ENCODE peak calls at places on chromosomes 3 and 15, in nine cellular contexts. D is body of pancreas; U is NCI-H1694; B is activated naive CD4-positive, alpha-beta T cell treated with anti-CD3 and anti-CD28 coated beads, Interleukin-2, amount 50 U/mL, for 72 hours; C is A549; Q is hepatic stellate cell; J is DMS79; A is frontal cortex; I is mucosa of descending colon. Z is an unnamed sample.

GRCh38 chr15:76345880-76346665 is 9.5 kb downstream of the ISL2 start:
- DNase-seq in B (no peak), I (peak), J (no peak), A (no peak), Q (no peak), D (peak), C (no peak), U (no peak), Z (no peak)

GRCh38 chr3:64873400-64873799 is 185.6 kb upstream of the ADAMTS9 start:
- DNase-seq in Q (no peak), J (no peak), C (no peak), I (no peak), D (no peak), A (no peak), U (no peak), B (no peak), Z (no peak)

GRCh38 chr15:90219421-90220141 is 14.2 kb downstream of the CIB1 start:
- DNase-seq in B (no peak), J (no peak), U (peak), C (no peak), I (peak), Q (peak), D (peak), A (peak), Z (peak)

GRCh38 chr3:136753112-136753939 is 1.1 kb upstream of the STAG1 start:
- DNase-seq in A (no peak), C (no peak), D (no peak), U (peak), Q (no peak), B (no peak), I (no peak), J (peak), Z (no peak)

GRCh38 chr3:58251653-58252052 is 14.1 kb downstream of the ABHD6 start:
- DNase-seq in A (no peak), D (no peak), C (no peak), I (no peak), Q (no peak), B (no peak), J (peak), U (no peak), Z (no peak)

GRCh38 chr3:173894-174293 is 22.7 kb upstream of the CHL1 start:
- DNase-seq in B (no peak), A (no peak), U (no peak), C (no peak), I (no peak), Q (no peak), D (no peak), J (no peak), Z (no peak)

GRCh38 chr3:174440350-174440716 is 418.8 kb upstream of the NAALADL2 start:
- DNase-seq in I (no peak), D (peak), J (peak), C (no peak), B (no peak), U (peak), Q (no peak), A (no peak), Z (peak)

GRCh38 chr15:28179270-28179669 is 80.2 kb upstream of the OCA2 start:
- DNase-seq in I (no peak), Q (no peak), U (no peak), J (no peak), C (no peak), D (no peak), A (no peak), B (no peak), Z (no peak)

GRCh38 chr3:172411478-172411947 is 36.7 kb downstream of the GHSR start:
- DNase-seq in Q (no peak), I (no peak), D (no peak), A (no peak), J (no peak), C (no peak), B (no peak), U (no peak), Z (no peak)

GRCh38 chr15:51322622-51323296 is 15.6 kb downstream of the CYP19A1 start:
- DNase-seq in A (no peak), D (peak), U (no peak), I (no peak), J (no peak), C (no peak), B (no peak), Q (no peak), Z (no peak)

GRCh38 chr15:92438471-92438870 is 44.8 kb downstream of the ST8SIA2 start:
- DNase-seq in A (no peak), Q (no peak), I (no peak), J (no peak), D (no peak), B (no peak), C (no peak), U (peak), Z (no peak)

GRCh38 chr15:72319985-72320671 is at the start of gene CELF6:
- DNase-seq in Q (peak), B (peak), D (peak), J (peak), C (peak), U (no peak), I (peak), A (peak), Z (peak)

GRCh38 chr3:71103430-71103881 is 480.1 kb downstream of the FOXP1 start:
- DNase-seq in J (no peak), I (peak), U (no peak), B (no peak), D (peak), A (no peak), C (no peak), Q (no peak), Z (peak)

GRCh38 chr3:159620873-159621272 is 367.8 kb upstream of the IL12A start:
- DNase-seq in B (no peak), I (no peak), A (no peak), J (no peak), D (no peak), U (no peak), Q (peak), C (peak), Z (no peak)

GRCh38 chr3:19792388-19792787 is 141.6 kb downstream of the EFHB start:
- DNase-seq in C (no peak), J (no peak), D (no peak), I (no peak), B (no peak), A (no peak), Q (no peak), U (no peak), Z (no peak)

GRCh38 chr3:141237701-141238521 is 6.3 kb downstream of the PXYLP1 start:
- DNase-seq in Q (no peak), B (no peak), C (no peak), U (peak), D (peak), I (no peak), J (peak), A (no peak), Z (no peak)

GRCh38 chr3:87047857-87048256 is 56.9 kb upstream of the VGLL3 start:
- DNase-seq in D (no peak), J (no peak), Q (no peak), U (no peak), A (no peak), B (no peak), C (no peak), I (no peak), Z (no peak)

GRCh38 chr3:127646501-127647046 is 17.6 kb downstream of the PODXL2 start:
- DNase-seq in U (peak), I (no peak), A (no peak), Q (no peak), J (no peak), D (no peak), C (no peak), B (no peak), Z (no peak)

GRCh38 chr15:57962887-57963286 is 102.6 kb downstream of the ALDH1A2 start:
- DNase-seq in U (no peak), J (no peak), A (no peak), B (no peak), C (no peak), Q (no peak), I (no peak), D (no peak), Z (no peak)

GRCh38 chr3:182117583-182117982 is 405.9 kb downstream of the SOX2 start:
- DNase-seq in U (no peak), B (no peak), C (no peak), A (no peak), D (no peak), Q (no peak), J (no peak), I (no peak), Z (no peak)

GRCh38 chr3:66014641-66015040 is 24.1 kb downstream of the MAGI1 start:
- DNase-seq in C (no peak), J (no peak), Q (peak), I (no peak), A (no peak), B (no peak), U (no peak), D (no peak), Z (no peak)

GRCh38 chr3:25045291-25045690 is 382.8 kb upstream of the RARB start:
- DNase-seq in Q (no peak), I (no peak), A (peak), J (no peak), U (no peak), B (no peak), D (no peak), C (no peak), Z (no peak)

GRCh38 chr15:60945196-60945595 is 283.9 kb downstream of the RORA start:
- DNase-seq in U (no peak), J (peak), A (peak), Q (no peak), B (no peak), I (no peak), D (peak), C (no peak), Z (peak)

GRCh38 chr3:32502089-32502943 is at the start of gene CMTM6:
- DNase-seq in U (no peak), J (peak), I (peak), A (peak), C (peak), Q (peak), D (peak), B (peak), Z (peak)

GRCh38 chr15:58771621-58772235 is 626 bp downstream of the MINDY2 start:
- DNase-seq in A (peak), J (no peak), Q (peak), I (peak), B (peak), D (peak), C (peak), U (no peak), Z (peak)

GRCh38 chr3:177357352-177358084 is 160.2 kb upstream of the TBL1XR1 start:
- DNase-seq in U (no peak), D (peak), C (peak), B (no peak), Q (no peak), A (peak), J (peak), I (no peak), Z (no peak)

GRCh38 chr3:43034911-43035310 is 55.8 kb downstream of the GASK1A start:
- DNase-seq in Q (no peak), A (no peak), J (no peak), C (no peak), U (no peak), I (no peak), D (no peak), B (no peak), Z (no peak)

GRCh38 chr3:56001537-56001936 is 466.7 kb downstream of the ERC2 start:
- DNase-seq in A (no peak), I (no peak), B (no peak), J (no peak), C (no peak), U (no peak), D (no peak), Q (no peak), Z (no peak)

GRCh38 chr15:88981244-88982215 is 68.4 kb upstream of the MFGE8 start:
- DNase-seq in C (peak), A (no peak), I (no peak), Q (no peak), J (no peak), U (no peak), B (no peak), D (no peak), Z (no peak)

GRCh38 chr15:40106203-40107161 is 2.2 kb downstream of the BMF start:
- DNase-seq in J (peak), C (peak), A (no peak), U (no peak), B (no peak), D (peak), I (no peak), Q (no peak), Z (no peak)

GRCh38 chr15:69604050-69604378 is 151.4 kb downstream of the RPLP1 start:
- DNase-seq in B (no peak), D (peak), C (peak), J (no peak), A (no peak), U (no peak), Q (no peak), I (no peak), Z (no peak)

GRCh38 chr3:8554725-8555621 is 53.4 kb downstream of the LMCD1 start:
- DNase-seq in D (peak), A (no peak), J (peak), Q (peak), I (peak), U (no peak), C (no peak), B (no peak), Z (no peak)

GRCh38 chr3:10173926-10174435 is 9.3 kb downstream of the IRAK2 start:
- DNase-seq in B (no peak), D (peak), A (peak), Q (peak), J (no peak), C (peak), I (no peak), U (no peak), Z (peak)

GRCh38 chr15:84634228-84634837 is 19.8 kb downstream of the WDR73 start:
- DNase-seq in J (no peak), B (no peak), U (no peak), I (no peak), A (no peak), C (no peak), Q (no peak), D (no peak), Z (no peak)

GRCh38 chr3:127395663-127396320 is 107.9 kb upstream of the PRR20G start:
- DNase-seq in D (no peak), B (no peak), C (no peak), U (no peak), J (no peak), I (peak), A (no peak), Q (no peak), Z (no peak)

GRCh38 chr3:153463895-153464294 is 301.9 kb downstream of the RAP2B start:
- DNase-seq in C (no peak), D (no peak), U (no peak), Q (no peak), A (no peak), J (no peak), B (no peak), I (no peak), Z (no peak)